ENCODE peak calls at places on chromosomes 11 and 22, in six cellular contexts. X, M, H, U, A and K are unnamed samples.

GRCh38 chr11:45092901-45093760 is 53.3 kb upstream of the PRDM11 start:
- DNase-seq in H (no peak), U (peak), A (no peak), M (no peak), X (no peak), K (no peak)

GRCh38 chr11:19633276-19633675 is 79.4 kb upstream of the NAV2 start:
- DNase-seq in X (no peak), M (no peak), U (no peak), H (no peak), A (no peak), K (no peak)

GRCh38 chr22:17098379-17098819 is 13.6 kb downstream of the IL17RA start:
- DNase-seq in M (no peak), H (no peak), A (no peak), U (no peak), X (no peak), K (no peak)

GRCh38 chr11:77395460-77396175 is 78.3 kb downstream of the PAK1 start:
- DNase-seq in X (no peak), M (no peak), H (no peak), U (no peak), A (no peak), K (no peak)

GRCh38 chr22:19962909-19963806 is 21.5 kb upstream of the TXNRD2 start:
- DNase-seq in A (no peak), X (peak), M (no peak), H (peak), U (no peak), K (no peak)

GRCh38 chr11:7278314-7278917 is 26.7 kb downstream of the SYT9 start:
- DNase-seq in U (no peak), A (no peak), X (peak), H (peak), M (peak), K (peak)

GRCh38 chr11:10072142-10072541 is 221.9 kb downstream of the SBF2 start:
- DNase-seq in A (peak), M (no peak), U (no peak), X (no peak), H (no peak), K (peak)

GRCh38 chr22:21000215-21000986 is 1.5 kb downstream of the THAP7 start:
- DNase-seq in M (no peak), X (no peak), A (no peak), U (no peak), H (no peak), K (no peak)

DNA sequence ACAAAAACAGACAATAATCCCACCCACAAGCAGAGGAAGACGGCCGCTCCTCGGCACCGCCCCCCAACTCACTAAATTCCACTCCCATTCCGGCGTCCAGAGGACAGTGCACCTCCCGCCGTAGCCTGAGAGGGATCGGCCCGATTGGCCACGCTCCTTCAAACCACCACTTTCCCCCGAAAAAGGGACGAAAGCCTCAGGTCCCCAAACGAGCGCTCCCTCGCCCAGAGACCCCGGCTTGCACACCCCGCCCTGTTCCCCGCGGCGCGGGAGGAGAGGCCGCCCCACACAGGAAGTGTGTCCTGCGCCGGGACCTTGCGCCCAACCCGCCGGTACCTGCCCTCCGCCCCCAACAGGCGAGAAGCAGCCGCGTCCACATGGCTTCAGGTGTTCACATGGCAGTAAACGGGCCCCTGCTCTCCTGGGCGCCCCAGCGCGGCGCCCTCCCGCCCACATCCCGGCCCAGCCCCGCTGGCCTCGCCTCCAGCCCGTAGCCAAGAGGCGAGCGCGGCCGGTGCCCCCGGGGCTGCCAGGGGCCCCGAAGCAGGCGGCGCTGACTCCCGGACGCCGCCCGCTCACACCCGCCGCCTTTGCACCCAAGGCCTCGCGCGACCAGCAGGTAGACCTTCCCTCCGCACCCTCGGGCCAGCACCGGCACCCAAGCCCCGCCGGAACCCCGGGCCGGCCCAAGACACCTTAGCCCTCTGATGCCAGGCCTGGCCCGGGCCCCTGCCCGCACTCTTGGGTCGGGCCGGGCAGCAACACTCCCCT is 861 bp downstream of the TCF20 start:
- DNase-seq in A (no peak), U (no peak), H (peak), M (peak), X (peak), K (no peak)
- TF ChIP-seq CTCF in A (no peak), U (peak), H (no peak), M (peak), X (no peak), K (no peak)

GRCh38 chr22:39481054-39481453 is 21.0 kb upstream of the MIEF1 start:
- DNase-seq in M (no peak), X (no peak), A (no peak), H (no peak), U (no peak), K (no peak)

GRCh38 chr22:39478461-39478860 is 21.6 kb downstream of the MGAT3 start:
- DNase-seq in U (no peak), M (peak), X (no peak), H (peak), A (no peak), K (no peak)

GRCh38 chr22:39482768-39483167 is 19.3 kb upstream of the MIEF1 start:
- DNase-seq in H (no peak), M (peak), X (no peak), A (no peak), U (no peak), K (no peak)

GRCh38 chr22:39479254-39479653 is 22.4 kb downstream of the MGAT3 start:
- DNase-seq in U (no peak), M (no peak), X (no peak), H (no peak), A (no peak), K (no peak)

GRCh38 chr22:39481595-39481994 is 20.5 kb upstream of the MIEF1 start:
- DNase-seq in U (no peak), M (no peak), A (no peak), H (no peak), X (no peak), K (no peak)
- TF ChIP-seq CTCF in U (no peak), M (no peak), A (no peak), H (no peak), X (no peak), K (no peak)

GRCh38 chr11:4125141-4125540 is 30.5 kb downstream of the RRM1 start:
- DNase-seq in M (no peak), X (no peak), A (no peak), H (no peak), U (no peak), K (no peak)

GRCh38 chr11:4123218-4123617 is 28.6 kb downstream of the RRM1 start:
- DNase-seq in M (no peak), A (no peak), X (no peak), U (no peak), H (no peak), K (no peak)

GRCh38 chr11:4127357-4127756 is 32.8 kb downstream of the RRM1 start:
- DNase-seq in H (no peak), X (no peak), U (no peak), A (no peak), M (no peak), K (no peak)
- TF ChIP-seq CTCF in H (no peak), X (no peak), U (no peak), A (no peak), M (no peak), K (no peak)

GRCh38 chr11:5291207-5291838 is 10.4 kb downstream of the OR51B4 start:
- DNase-seq in M (peak), A (no peak), X (no peak), H (peak), U (no peak), K (no peak)
- TF ChIP-seq CTCF in M (peak), A (peak), X (peak), H (peak), U (peak), K (peak)

GRCh38 chr11:96242191-96242845 is 100.7 kb downstream of the MAML2 start:
- DNase-seq in H (no peak), M (peak), X (no peak), A (no peak), U (no peak), K (no peak)

GRCh38 chr11:96238563-96239166 is 104.3 kb downstream of the MAML2 start:
- DNase-seq in M (no peak), H (no peak), X (no peak), A (no peak), U (no peak), K (no peak)

GRCh38 chr11:96237759-96238158 is 105.2 kb downstream of the MAML2 start:
- DNase-seq in X (no peak), M (peak), A (no peak), H (no peak), U (no peak), K (no peak)

GRCh38 chr11:96242971-96243647 is 99.9 kb downstream of the MAML2 start:
- DNase-seq in X (peak), H (peak), M (peak), U (peak), A (peak), K (peak)

GRCh38 chr11:96241351-96241841 is 101.6 kb downstream of the MAML2 start:
- DNase-seq in U (no peak), A (no peak), M (no peak), H (peak), X (no peak), K (no peak)
- TF ChIP-seq CTCF in U (no peak), A (no peak), M (peak), H (no peak), X (peak), K (no peak)

GRCh38 chr11:46617451-46618314 is at the start of gene ATG13:
- DNase-seq in A (peak), X (peak), H (peak), U (no peak), M (peak), K (peak)
- TF ChIP-seq CTCF in A (peak), X (peak), H (peak), U (peak), M (peak), K (peak)

GRCh38 chr11:113874920-113875413 is 405 bp downstream of the USP28 start:
- DNase-seq in A (no peak), U (no peak), H (no peak), X (no peak), M (peak), K (no peak)
- TF ChIP-seq CTCF in A (no peak), U (no peak), H (no peak), X (no peak), M (no peak), K (no peak)

GRCh38 chr11:72573380-72573949 is 100.8 kb downstream of the PDE2A start:
- DNase-seq in U (no peak), X (peak), A (no peak), H (peak), M (peak), K (no peak)
- TF ChIP-seq CTCF in U (peak), X (peak), A (peak), H (peak), M (peak), K (peak)

GRCh38 chr11:72233056-72233772 is 8.6 kb downstream of the INPPL1 start:
- DNase-seq in H (peak), U (no peak), M (no peak), A (no peak), X (no peak), K (no peak)
- TF ChIP-seq CTCF in H (no peak), U (no peak), M (no peak), A (no peak), X (no peak), K (no peak)

GRCh38 chr11:72331761-72332160 is 87.8 kb upstream of the PHOX2A start:
- DNase-seq in H (no peak), M (no peak), U (no peak), A (no peak), X (no peak), K (no peak)

GRCh38 chr11:72338266-72338665 is 94.3 kb upstream of the PHOX2A start:
- DNase-seq in U (no peak), H (no peak), A (no peak), M (no peak), X (no peak), K (no peak)

GRCh38 chr11:72336163-72336562 is 92.2 kb upstream of the PHOX2A start:
- DNase-seq in M (no peak), U (no peak), H (no peak), A (no peak), X (no peak), K (no peak)

GRCh38 chr11:72333657-72334056 is 89.7 kb upstream of the PHOX2A start:
- DNase-seq in U (no peak), H (peak), M (peak), A (no peak), X (peak), K (no peak)

GRCh38 chr11:72334651-72335050 is 90.7 kb upstream of the PHOX2A start:
- DNase-seq in H (no peak), X (peak), U (no peak), A (no peak), M (no peak), K (no peak)
- TF ChIP-seq CTCF in H (no peak), X (no peak), U (no peak), A (no peak), M (no peak), K (no peak)